ENCODE peak calls at places on chromosomes 12 and 14, in five cellular contexts. One of them, this sample, is unnamed.

GRCh38 chr12:14135996-14136395 is 154.6 kb upstream of the GRIN2B start:
- DNase-seq in NCI-H1105: no peak
- DNase-seq in activated T-cell treated with anti-CD3 and anti-CD28 coated beads for 48 hours: no peak
- DNase-seq in HEK293T: no peak
- DNase-seq in HS-5: no peak
- DNase-seq in this sample: no peak

GRCh38 chr14:56098021-56098420 is 20.2 kb upstream of the PELI2 start:
- DNase-seq in HS-5: no peak
- DNase-seq in activated T-cell treated with anti-CD3 and anti-CD28 coated beads for 48 hours: no peak
- DNase-seq in HEK293T: no peak
- DNase-seq in NCI-H1105: no peak
- DNase-seq in this sample: no peak

GRCh38 chr14:31127690-31128089 is 79.9 kb downstream of the HECTD1 start:
- DNase-seq in NCI-H1105: no peak
- DNase-seq in HS-5: no peak
- DNase-seq in HEK293T: no peak
- DNase-seq in activated T-cell treated with anti-CD3 and anti-CD28 coated beads for 48 hours: no peak
- DNase-seq in this sample: no peak

GRCh38 chr14:68158640-68159039 is 339.1 kb downstream of the RAD51B start:
- DNase-seq in NCI-H1105: no peak
- DNase-seq in HS-5: no peak
- DNase-seq in HEK293T: no peak
- DNase-seq in activated T-cell treated with anti-CD3 and anti-CD28 coated beads for 48 hours: no peak
- DNase-seq in this sample: no peak

GRCh38 chr14:93007225-93007997 is 84.5 kb downstream of the CHGA start:
- DNase-seq in HEK293T: no peak
- DNase-seq in activated T-cell treated with anti-CD3 and anti-CD28 coated beads for 48 hours: no peak
- DNase-seq in HS-5: no peak
- DNase-seq in NCI-H1105: no peak
- DNase-seq in this sample: peak; percentile 72

GRCh38 chr14:47674148-47674545 is 1.3 kb downstream of the MDGA2 start:
- DNase-seq in HS-5: no peak
- DNase-seq in NCI-H1105: peak; percentile 27
- DNase-seq in HEK293T: peak; percentile 40
- DNase-seq in activated T-cell treated with anti-CD3 and anti-CD28 coated beads for 48 hours: no peak
- DNase-seq in this sample: no peak

GRCh38 chr12:2288001-2288400 is 235.2 kb downstream of the CACNA1C start:
- DNase-seq in activated T-cell treated with anti-CD3 and anti-CD28 coated beads for 48 hours: no peak
- DNase-seq in HEK293T: no peak
- DNase-seq in HS-5: no peak
- DNase-seq in NCI-H1105: no peak
- DNase-seq in this sample: peak; percentile 66

GRCh38 chr14:21868442-21869046 is 194.9 kb upstream of the OR4E1 start:
- DNase-seq in HS-5: no peak
- DNase-seq in activated T-cell treated with anti-CD3 and anti-CD28 coated beads for 48 hours: peak; percentile 73
- DNase-seq in HEK293T: peak; percentile 68
- DNase-seq in NCI-H1105: peak; percentile 17
- DNase-seq in this sample: peak; percentile 25

GRCh38 chr12:57552692-57553321 is 3.0 kb downstream of the KIF5A start:
- DNase-seq in HEK293T: no peak
- DNase-seq in activated T-cell treated with anti-CD3 and anti-CD28 coated beads for 48 hours: no peak
- DNase-seq in NCI-H1105: no peak
- DNase-seq in HS-5: no peak
- DNase-seq in this sample: peak; percentile 48

GRCh38 chr12:48358937-48359509 is 8.3 kb upstream of the ZNF641 start:
- DNase-seq in HS-5: no peak
- DNase-seq in HEK293T: no peak
- DNase-seq in activated T-cell treated with anti-CD3 and anti-CD28 coated beads for 48 hours: no peak
- DNase-seq in NCI-H1105: no peak
- DNase-seq in this sample: no peak

GRCh38 chr12:92973614-92974013 is 44.5 kb upstream of the EEA1 start:
- DNase-seq in activated T-cell treated with anti-CD3 and anti-CD28 coated beads for 48 hours: no peak
- DNase-seq in HEK293T: no peak
- DNase-seq in HS-5: peak; percentile 75
- DNase-seq in NCI-H1105: no peak
- DNase-seq in this sample: peak; percentile 13

GRCh38 chr12:93789767-93790166 is 112.6 kb downstream of the CRADD start:
- DNase-seq in HS-5: no peak
- DNase-seq in activated T-cell treated with anti-CD3 and anti-CD28 coated beads for 48 hours: no peak
- DNase-seq in NCI-H1105: no peak
- DNase-seq in HEK293T: no peak
- DNase-seq in this sample: no peak

GRCh38 chr14:33229269-33229924 is 290.7 kb downstream of the NPAS3 start:
- DNase-seq in HEK293T: no peak
- DNase-seq in activated T-cell treated with anti-CD3 and anti-CD28 coated beads for 48 hours: no peak
- DNase-seq in HS-5: no peak
- DNase-seq in NCI-H1105: peak; percentile 81
- DNase-seq in this sample: peak; percentile 36

GRCh38 chr12:60308366-60309000 is 712.7 kb downstream of the SLC16A7 start:
- DNase-seq in HEK293T: no peak
- DNase-seq in NCI-H1105: no peak
- DNase-seq in activated T-cell treated with anti-CD3 and anti-CD28 coated beads for 48 hours: no peak
- DNase-seq in HS-5: no peak
- DNase-seq in this sample: no peak

GRCh38 chr12:110347767-110348166 is 55.7 kb downstream of the ANAPC7 start:
- DNase-seq in activated T-cell treated with anti-CD3 and anti-CD28 coated beads for 48 hours: no peak
- DNase-seq in HS-5: no peak
- DNase-seq in NCI-H1105: no peak
- DNase-seq in HEK293T: no peak
- DNase-seq in this sample: no peak

GRCh38 chr12:31915442-31915841 is 43.8 kb upstream of the RESF1 start:
- DNase-seq in NCI-H1105: no peak
- DNase-seq in activated T-cell treated with anti-CD3 and anti-CD28 coated beads for 48 hours: no peak
- DNase-seq in HEK293T: no peak
- DNase-seq in HS-5: no peak
- DNase-seq in this sample: no peak

GRCh38 chr14:75968461-75968860 is 13.3 kb downstream of the TGFB3 start:
- DNase-seq in NCI-H1105: no peak
- DNase-seq in HS-5: no peak
- DNase-seq in activated T-cell treated with anti-CD3 and anti-CD28 coated beads for 48 hours: no peak
- DNase-seq in HEK293T: no peak
- DNase-seq in this sample: no peak

GRCh38 chr12:50215033-50215432 is 47.9 kb upstream of the CERS5 start:
- DNase-seq in HEK293T: no peak
- DNase-seq in HS-5: no peak
- DNase-seq in NCI-H1105: no peak
- DNase-seq in activated T-cell treated with anti-CD3 and anti-CD28 coated beads for 48 hours: no peak
- DNase-seq in this sample: no peak

GRCh38 chr12:129607293-129607692 is 296.5 kb downstream of the TMEM132D start:
- DNase-seq in activated T-cell treated with anti-CD3 and anti-CD28 coated beads for 48 hours: no peak
- DNase-seq in NCI-H1105: no peak
- DNase-seq in HS-5: peak; percentile 6
- DNase-seq in HEK293T: no peak
- DNase-seq in this sample: peak; percentile 88

GRCh38 chr12:129839679-129840078 is 64.1 kb downstream of the TMEM132D start:
- DNase-seq in HEK293T: no peak
- DNase-seq in NCI-H1105: no peak
- DNase-seq in HS-5: no peak
- DNase-seq in activated T-cell treated with anti-CD3 and anti-CD28 coated beads for 48 hours: no peak
- DNase-seq in this sample: no peak

GRCh38 chr14:74518221-74518620 is 24.7 kb downstream of the ISCA2 start:
- DNase-seq in HS-5: no peak
- DNase-seq in NCI-H1105: no peak
- DNase-seq in activated T-cell treated with anti-CD3 and anti-CD28 coated beads for 48 hours: no peak
- DNase-seq in HEK293T: no peak
- DNase-seq in this sample: no peak

GRCh38 chr12:10179871-10180270 is 1.0 kb downstream of the TMEM52B start:
- DNase-seq in activated T-cell treated with anti-CD3 and anti-CD28 coated beads for 48 hours: no peak
- DNase-seq in NCI-H1105: no peak
- DNase-seq in HEK293T: no peak
- DNase-seq in HS-5: no peak
- DNase-seq in this sample: no peak

GRCh38 chr12:10331642-10332239 is 24.1 kb downstream of the KLRD1 start:
- DNase-seq in activated T-cell treated with anti-CD3 and anti-CD28 coated beads for 48 hours: no peak
- DNase-seq in HEK293T: peak; percentile 59
- DNase-seq in HS-5: no peak
- DNase-seq in NCI-H1105: peak; percentile 33
- DNase-seq in this sample: peak; percentile 57

GRCh38 chr12:118375348-118375747 is 1.0 kb upstream of the SUDS3 start:
- DNase-seq in HEK293T: no peak
- DNase-seq in activated T-cell treated with anti-CD3 and anti-CD28 coated beads for 48 hours: no peak
- DNase-seq in NCI-H1105: no peak
- DNase-seq in HS-5: no peak
- DNase-seq in this sample: no peak

GRCh38 chr14:55336161-55336560 is 64.9 kb downstream of the FBXO34 start:
- DNase-seq in NCI-H1105: no peak
- DNase-seq in HS-5: no peak
- DNase-seq in activated T-cell treated with anti-CD3 and anti-CD28 coated beads for 48 hours: no peak
- DNase-seq in HEK293T: no peak
- DNase-seq in this sample: peak; percentile 58